ENCODE peak calls at places on chromosomes 3 and 15, in eight cellular contexts. R is stimulated activated CD4-positive, alpha-beta T cell treated with anti-CD3 and anti-CD28 coated beads, Interleukin-4, amount 100 ng/mL, for 4 hours; V is stimulated activated CD8-positive, alpha-beta memory T cell treated with anti-CD3 and anti-CD28 coated beads, Interleukin-15, amount 100 ng/mL, for 1 hour; J is GM12865; L is CD4-positive, alpha-beta T cell; W is Caco-2; S is Daoy; M is naive B cell. G is an unnamed sample.

GRCh38 chr3:45701167-45701867 is 12.1 kb downstream of the SACM1L start:
- DNase-seq in J (no peak), R (no peak), V (no peak), S (no peak), W (no peak), L (no peak), M (no peak), G (no peak)

GRCh38 chr15:38354321-38354929 is 99.5 kb upstream of the FAM98B start:
- DNase-seq in J (peak; percentile 81), V (peak; percentile 30), L (peak; percentile 4), S (peak; percentile 59), W (peak; percentile 58), M (peak; percentile 44), R (peak; percentile 33), G (peak; percentile 81)

GRCh38 chr15:69940441-69940785 is 157.3 kb downstream of the TLE3 start:
- DNase-seq in V (no peak), S (no peak), M (no peak), R (no peak), J (no peak), W (no peak), L (no peak), G (no peak)

GRCh38 chr3:27666708-27667107 is 55.4 kb downstream of the EOMES start:
- DNase-seq in V (no peak), L (no peak), S (peak; percentile 20), M (no peak), R (no peak), W (no peak), J (peak; percentile 11), G (peak; percentile 76)

GRCh38 chr3:21914451-21914850 is 163.4 kb upstream of the ZNF385D start:
- DNase-seq in R (no peak), V (no peak), L (no peak), M (no peak), W (no peak), S (no peak), J (no peak), G (no peak)

GRCh38 chr15:35603298-35603697 is 57.3 kb upstream of the DPH6 start:
- DNase-seq in S (peak; percentile 58), J (peak; percentile 49), L (no peak), W (no peak), V (no peak), R (no peak), M (no peak), G (no peak)

GRCh38 chr3:39972508-39972907 is 163.1 kb downstream of the MYRIP start:
- DNase-seq in W (no peak), L (no peak), R (no peak), M (no peak), S (no peak), J (no peak), V (no peak), G (no peak)

GRCh38 chr3:882526-882925 is 210.3 kb upstream of the CNTN6 start:
- DNase-seq in L (no peak), R (no peak), M (no peak), V (no peak), W (no peak), S (no peak), J (no peak), G (no peak)

GRCh38 chr3:76352848-76353130 is 567.4 kb upstream of the ZNF717 start:
- DNase-seq in J (no peak), R (no peak), M (no peak), W (no peak), V (no peak), L (no peak), S (no peak), G (no peak)

GRCh38 chr3:71430941-71431552 is 152.5 kb downstream of the FOXP1 start:
- DNase-seq in V (no peak), R (peak; percentile 40), M (no peak), J (no peak), W (no peak), L (no peak), S (peak; percentile 72), G (no peak)

GRCh38 chr3:173467501-173467900 is 70.0 kb downstream of the NLGN1 start:
- DNase-seq in M (no peak), L (no peak), V (no peak), J (no peak), W (no peak), R (no peak), S (peak; percentile 20), G (no peak)

GRCh38 chr15:82900511-82900910 is 52.0 kb downstream of the HOMER2 start:
- DNase-seq in S (no peak), M (no peak), W (no peak), V (no peak), R (no peak), L (no peak), J (no peak), G (no peak)

GRCh38 chr15:78914027-78914764 is 30.6 kb downstream of the CTSH start:
- DNase-seq in S (no peak), V (no peak), L (no peak), W (no peak), M (no peak), R (no peak), J (no peak), G (no peak)

GRCh38 chr15:52427804-52428203 is 100.9 kb downstream of the MYO5A start:
- DNase-seq in M (no peak), L (no peak), J (peak; percentile 11), S (peak; percentile 88), W (no peak), V (no peak), R (no peak), G (peak; percentile 91)

GRCh38 chr3:11145888-11146287 is 8.4 kb upstream of the HRH1 start:
- DNase-seq in M (no peak), R (no peak), L (no peak), V (no peak), S (peak; percentile 78), W (no peak), J (no peak), G (no peak)

GRCh38 chr3:139187154-139187553 is 142.5 kb upstream of the PRR23C start:
- DNase-seq in S (no peak), V (no peak), M (no peak), W (no peak), R (no peak), L (no peak), J (no peak), G (no peak)

GRCh38 chr15:48433226-48433886 is 102.1 kb downstream of the DUT start:
- DNase-seq in R (no peak), S (peak; percentile 38), M (no peak), J (peak; percentile 50), L (no peak), W (no peak), V (no peak), G (no peak)

GRCh38 chr15:67107014-67107812 is 41.8 kb downstream of the SMAD3 start:
- DNase-seq in M (no peak), S (peak; percentile 99), W (peak; percentile 51), L (no peak), J (peak; percentile 40), V (no peak), R (no peak), G (peak; percentile 28)

GRCh38 chr3:128340904-128341555 is 125.7 kb downstream of the DNAJB8 start:
- DNase-seq in S (no peak), V (no peak), M (no peak), J (no peak), L (no peak), W (no peak), R (no peak), G (no peak)

GRCh38 chr3:183252973-183253363 is at the start of gene B3GNT5:
- DNase-seq in L (no peak), R (peak; percentile 71), J (no peak), M (no peak), S (peak; percentile 65), V (no peak), W (peak; percentile 84), G (peak; percentile 26)

GRCh38 chr15:90221251-90221900 is 12.4 kb downstream of the CIB1 start:
- DNase-seq in V (no peak), S (peak; percentile 82), W (peak; percentile 74), L (no peak), R (no peak), M (no peak), J (peak; percentile 71), G (peak; percentile 85)

GRCh38 chr3:142595581-142595950 is 627 bp upstream of the PLS1 start:
- DNase-seq in R (no peak), M (no peak), W (peak; percentile 51), L (no peak), J (peak; percentile 9), S (peak; percentile 88), V (no peak), G (peak; percentile 69)

GRCh38 chr3:184167786-184168185 is 6.9 kb upstream of the AP2M1 start:
- DNase-seq in V (no peak), J (no peak), R (no peak), S (no peak), L (no peak), W (no peak), M (no peak), G (no peak)